ENCODE peak calls at places on chromosomes 1 and 21, in eight cellular contexts. F is sigmoid colon, L is heart left ventricle, C is endodermal cell, H is suprapubic skin, A is stomach, X is fibroblast of lung, M is astrocyte of the spinal cord. W is an unnamed sample.

GRCh38 chr1:32498751-32499150 is 33.9 kb downstream of the ZBTB8B start:
- DNase-seq in L (no peak), M (no peak), C (no peak), H (no peak), F (no peak), X (no peak), A (no peak), W (no peak)

GRCh38 chr1:155008015-155008941 is 5.7 kb downstream of the ZBTB7B start:
- DNase-seq in X (no peak), C (no peak), H (no peak), A (no peak), M (no peak), F (no peak), L (peak), W (no peak)

GRCh38 chr21:41895643-41896493 is 16.7 kb upstream of the PRDM15 start:
- DNase-seq in M (peak), C (peak), F (peak), A (no peak), X (peak), L (no peak), H (no peak), W (no peak)

GRCh38 chr1:209890606-209891330 is 47.2 kb upstream of the SYT14 start:
- DNase-seq in L (no peak), F (no peak), C (no peak), A (no peak), X (peak), H (no peak), M (peak), W (no peak)

GRCh38 chr1:85343612-85344255 is 67.3 kb upstream of the BCL10 start:
- DNase-seq in L (no peak), F (no peak), C (no peak), H (no peak), X (peak), A (no peak), M (peak), W (peak)

GRCh38 chr21:35329940-35330670 is 281.0 kb upstream of the RUNX1 start:
- DNase-seq in M (peak), A (no peak), C (no peak), X (peak), H (no peak), F (no peak), L (no peak), W (no peak)

GRCh38 chr1:27935721-27936120 is 921 bp downstream of the SMPDL3B start:
- DNase-seq in A (no peak), L (no peak), X (no peak), C (no peak), H (no peak), M (no peak), F (no peak), W (no peak)

GRCh38 chr1:52523376-52523775 is 29.5 kb downstream of the TUT4 start:
- DNase-seq in F (no peak), L (no peak), X (peak), M (peak), C (no peak), H (no peak), A (no peak), W (peak)

GRCh38 chr1:201538618-201539551 is at the start of gene NAV1:
- DNase-seq in L (peak), A (peak), C (peak), H (peak), X (peak), M (peak), F (peak), W (peak)

GRCh38 chr21:42865361-42866160 is 13.8 kb downstream of the WDR4 start:
- DNase-seq in M (no peak), A (no peak), C (no peak), F (peak), H (no peak), L (peak), X (no peak), W (peak)

GRCh38 chr21:33968082-33968997 is 52.7 kb upstream of the ATP5PO start:
- DNase-seq in L (no peak), X (peak), F (no peak), C (peak), M (peak), H (no peak), A (no peak), W (peak)

GRCh38 chr1:181386340-181386739 is 97.0 kb upstream of the CACNA1E start:
- DNase-seq in F (no peak), X (no peak), L (no peak), A (no peak), H (no peak), C (no peak), M (no peak), W (no peak)

GRCh38 chr1:88612783-88613182 is 71.3 kb upstream of the PKN2 start:
- DNase-seq in M (no peak), H (no peak), L (no peak), A (no peak), X (no peak), C (no peak), F (no peak), W (no peak)

GRCh38 chr1:83641206-83641658 is 357.7 kb downstream of the TTLL7 start:
- DNase-seq in C (peak), F (no peak), H (no peak), M (peak), A (no peak), X (peak), L (no peak), W (peak)

GRCh38 chr1:180310095-180310494 is 80.0 kb downstream of the LHX4 start:
- DNase-seq in A (no peak), F (no peak), X (peak), L (no peak), M (no peak), H (no peak), C (no peak), W (peak)

GRCh38 chr1:180053594-180054567 is 99.3 kb downstream of the CEP350 start:
- DNase-seq in F (no peak), L (no peak), A (no peak), X (peak), H (no peak), M (no peak), C (no peak), W (no peak)

GRCh38 chr1:32337855-32338636 is 2.0 kb upstream of the MARCKSL1 start:
- DNase-seq in C (no peak), M (no peak), X (no peak), A (peak), H (no peak), L (peak), F (no peak), W (no peak)

GRCh38 chr1:246001821-246002220 is 505.3 kb downstream of the SMYD3 start:
- DNase-seq in X (peak), L (no peak), M (no peak), C (no peak), H (no peak), F (no peak), A (no peak), W (peak)

GRCh38 chr1:109882288-109883245 is 28.1 kb upstream of the CSF1 start:
- DNase-seq in C (no peak), A (no peak), M (no peak), L (no peak), X (no peak), F (no peak), H (peak), W (no peak)

GRCh38 chr1:241944300-241944699 is 13.3 kb upstream of the BECN2 start:
- DNase-seq in L (no peak), A (no peak), M (no peak), C (no peak), F (no peak), X (no peak), H (no peak), W (no peak)
- H3K4me3 ChIP-seq in L (no peak), A (no peak), M (no peak), C (no peak), F (no peak), X (no peak), H (no peak), W (no peak)

GRCh38 chr1:100034465-100034864 is 64.7 kb downstream of the SLC35A3 start:
- DNase-seq in C (no peak), A (no peak), M (peak), X (peak), F (no peak), H (no peak), L (no peak), W (peak)
- TF ChIP-seq CTCF in C (peak), A (no peak), M (peak), X (peak), F (no peak), H (no peak), L (no peak), W (peak)

GRCh38 chr1:212917134-212917485 is 33.2 kb upstream of the VASH2 start:
- DNase-seq in M (no peak), F (no peak), X (no peak), C (no peak), A (no peak), H (no peak), L (no peak), W (no peak)

GRCh38 chr1:212914789-212915188 is 35.6 kb upstream of the VASH2 start:
- DNase-seq in H (no peak), A (no peak), L (no peak), F (no peak), M (no peak), X (no peak), C (peak), W (no peak)

GRCh38 chr1:212917858-212918257 is 32.5 kb upstream of the VASH2 start:
- DNase-seq in A (no peak), F (no peak), L (no peak), X (no peak), C (peak), M (no peak), H (no peak), W (no peak)

GRCh38 chr1:212916395-212917133 is 33.8 kb upstream of the VASH2 start:
- DNase-seq in H (no peak), C (peak), X (peak), A (peak), M (peak), F (no peak), L (peak), W (peak)

DNA sequence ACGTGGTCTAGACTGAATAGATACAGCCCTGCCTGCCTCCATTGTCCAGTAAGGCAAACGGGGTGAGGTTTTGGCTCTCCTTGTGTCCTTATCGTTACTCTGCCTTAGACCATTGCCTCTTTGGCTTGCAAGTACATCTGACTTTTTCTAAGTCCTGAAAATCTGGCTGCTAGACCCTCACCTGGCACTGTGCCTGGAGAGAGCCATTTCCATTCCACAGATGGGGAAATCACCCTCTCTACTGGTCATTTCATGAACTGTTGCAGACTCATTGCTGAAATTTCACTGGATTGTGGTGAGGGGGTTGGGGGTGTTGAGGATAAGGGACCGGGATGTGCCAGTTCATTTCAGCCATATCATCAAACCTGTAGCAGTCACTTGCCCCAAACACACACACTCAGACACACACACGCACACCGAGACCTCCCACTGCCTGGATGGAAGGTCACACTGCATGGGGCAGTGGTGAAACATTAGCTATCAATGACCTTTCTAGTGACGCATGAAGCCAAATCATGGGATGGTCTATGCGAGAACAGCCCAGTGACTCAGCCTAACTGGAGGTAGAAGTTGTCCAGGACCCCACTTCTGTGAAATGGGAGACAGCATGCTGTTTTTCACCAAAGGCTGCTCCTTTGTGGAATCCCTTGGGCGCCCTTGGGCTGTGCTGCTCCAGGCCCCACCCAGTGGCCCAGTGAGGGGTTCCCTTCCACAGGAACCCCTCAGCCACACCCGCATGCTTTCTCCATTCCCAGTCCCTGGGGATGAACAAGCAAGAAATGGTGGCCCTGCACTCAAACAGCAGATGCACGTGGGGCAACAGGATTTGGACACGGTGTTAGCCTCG is 34.9 kb upstream of the VASH2 start:
- DNase-seq in C (peak), A (no peak), F (peak), H (no peak), M (peak), X (peak), L (peak), W (peak)
- H3K4me3 ChIP-seq in C (no peak), A (no peak), F (no peak), H (no peak), M (no peak), X (no peak), L (no peak), W (no peak)

DNA sequence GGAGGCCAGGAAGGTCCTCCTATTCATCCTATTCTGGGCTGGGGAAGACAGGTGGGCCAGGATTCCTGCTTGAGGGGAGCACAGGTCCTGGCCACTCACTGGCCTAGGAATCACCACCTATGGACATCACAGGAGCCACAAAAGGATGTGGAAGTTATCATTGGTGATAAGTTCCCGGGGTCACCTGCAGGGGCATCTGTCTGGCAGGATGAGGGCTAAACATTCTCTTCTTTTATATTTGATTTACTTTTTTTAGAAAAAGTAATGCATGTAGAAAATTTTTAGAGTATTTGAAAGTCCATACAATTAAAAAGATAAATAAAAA is 33.2 kb upstream of the KIAA0040 start:
- DNase-seq in A (no peak), F (no peak), C (no peak), X (no peak), M (no peak), L (no peak), H (no peak), W (no peak)
- TF ChIP-seq CTCF in A (no peak), F (no peak), C (peak), X (no peak), M (no peak), L (no peak), H (no peak), W (no peak)

GRCh38 chr1:40232444-40232843 is 15.3 kb upstream of the TMCO2 start:
- DNase-seq in F (no peak), A (no peak), M (no peak), H (no peak), C (no peak), L (no peak), X (no peak), W (no peak)
- H3K4me3 ChIP-seq in F (no peak), A (no peak), M (no peak), H (no peak), C (no peak), L (no peak), X (no peak), W (no peak)

GRCh38 chr1:205504311-205505075 is at the start of gene CDK18:
- DNase-seq in A (peak), X (peak), L (peak), M (no peak), C (peak), F (peak), H (peak), W (no peak)

GRCh38 chr1:205502992-205503391 is 1.5 kb upstream of the CDK18 start:
- DNase-seq in X (no peak), M (no peak), F (no peak), L (no peak), C (no peak), H (no peak), A (no peak), W (no peak)

GRCh38 chr1:205505791-205506190 is 1.3 kb downstream of the CDK18 start:
- DNase-seq in X (no peak), H (no peak), C (no peak), F (peak), A (peak), M (no peak), L (peak), W (peak)

GRCh38 chr1:205506409-205507196 is 2.1 kb downstream of the CDK18 start:
- DNase-seq in C (no peak), L (no peak), M (no peak), X (no peak), F (no peak), H (no peak), A (no peak), W (no peak)

DNA sequence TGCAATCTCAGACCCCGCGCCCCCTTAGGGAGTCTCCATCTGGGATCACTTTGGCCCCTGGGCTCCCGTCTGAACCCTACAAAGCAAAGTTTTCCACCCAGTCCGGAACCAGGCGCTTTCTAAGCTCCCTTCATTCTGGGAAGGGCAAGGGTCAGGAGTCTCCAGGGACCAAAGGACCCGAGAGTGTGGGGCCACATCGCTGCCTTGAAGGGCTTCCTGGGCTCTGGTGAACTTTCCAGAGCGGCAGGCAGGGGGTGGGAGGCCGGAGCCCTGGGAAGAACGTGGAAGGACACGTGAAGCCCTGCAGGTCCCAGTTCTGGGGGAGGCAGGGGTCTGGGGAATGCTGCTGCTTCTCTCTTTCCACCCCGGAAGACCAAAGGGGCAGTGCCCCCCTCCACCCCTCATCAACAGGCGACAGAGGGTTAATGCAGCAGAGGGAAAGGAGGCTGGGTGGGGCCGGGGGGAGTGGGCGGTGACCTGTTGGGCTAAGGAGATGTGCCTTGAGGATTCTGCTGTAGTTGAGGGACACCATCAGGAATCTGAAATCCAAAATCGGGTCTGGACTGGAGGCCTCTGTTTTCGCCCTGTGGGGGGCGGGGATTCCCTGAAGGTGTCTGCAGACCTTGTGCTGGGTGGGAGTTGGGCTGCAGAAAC is 734 bp downstream of the CDK18 start:
- DNase-seq in L (peak), C (peak), A (no peak), H (no peak), F (no peak), X (no peak), M (no peak), W (no peak)
- TF ChIP-seq CTCF in L (peak), C (peak), A (no peak), H (no peak), F (no peak), X (no peak), M (no peak), W (no peak)

GRCh38 chr1:40389234-40389815 is 15.8 kb downstream of the SMAP2 start:
- DNase-seq in H (no peak), A (no peak), C (no peak), M (no peak), F (no peak), L (no peak), X (no peak), W (no peak)
- H3K4me3 ChIP-seq in H (peak), A (peak), C (peak), M (no peak), F (no peak), L (no peak), X (no peak), W (no peak)

GRCh38 chr21:44310628-44311027 is 10.8 kb downstream of the PFKL start:
- DNase-seq in C (no peak), M (no peak), L (no peak), A (no peak), F (no peak), H (no peak), X (no peak), W (no peak)
- TF ChIP-seq CTCF in C (peak), M (no peak), L (no peak), A (no peak), F (no peak), H (no peak), X (no peak), W (no peak)

W was measured in AG10803.